ENCODE peak calls at places on chromosome 17, in nine cellular contexts. One of them, this sample, is unnamed.

GRCh38 chr17:2393954-2394749 is 6.7 kb downstream of the MNT start:
- DNase-seq in Daoy: no peak
- DNase-seq in RWPE1: no peak
- DNase-seq in neural crest cell: no peak
- DNase-seq in NCI-H2081: no peak
- DNase-seq in NCI-H2171 treated with DMSO at 0.1 percent for 48 hours: no peak
- DNase-seq in HTR-8/SVneo: no peak
- DNase-seq in stimulated activated CD8-positive, alpha-beta memory T cell treated with anti-CD3 and anti-CD28 coated beads, Interleukin-4, amount 100 ng/mL, for 4 hours: no peak
- DNase-seq in vagina: no peak
- DNase-seq in this sample: no peak

GRCh38 chr17:77470800-77471733 is 330.3 kb downstream of the SEC14L1 start:
- DNase-seq in NCI-H2081: no peak
- DNase-seq in RWPE1: no peak
- DNase-seq in HTR-8/SVneo: peak
- DNase-seq in Daoy: peak
- DNase-seq in NCI-H2171 treated with DMSO at 0.1 percent for 48 hours: peak
- DNase-seq in vagina: no peak
- DNase-seq in stimulated activated CD8-positive, alpha-beta memory T cell treated with anti-CD3 and anti-CD28 coated beads, Interleukin-4, amount 100 ng/mL, for 4 hours: no peak
- DNase-seq in neural crest cell: no peak
- DNase-seq in this sample: peak

GRCh38 chr17:51289776-51290175 is 29.4 kb downstream of the UTP18 start:
- DNase-seq in vagina: no peak
- DNase-seq in neural crest cell: no peak
- DNase-seq in RWPE1: no peak
- DNase-seq in stimulated activated CD8-positive, alpha-beta memory T cell treated with anti-CD3 and anti-CD28 coated beads, Interleukin-4, amount 100 ng/mL, for 4 hours: no peak
- DNase-seq in NCI-H2171 treated with DMSO at 0.1 percent for 48 hours: no peak
- DNase-seq in HTR-8/SVneo: no peak
- DNase-seq in NCI-H2081: no peak
- DNase-seq in Daoy: no peak
- DNase-seq in this sample: no peak

GRCh38 chr17:50657627-50658026 is 22.9 kb downstream of the ABCC3 start:
- DNase-seq in neural crest cell: no peak
- DNase-seq in HTR-8/SVneo: no peak
- DNase-seq in vagina: no peak
- DNase-seq in Daoy: no peak
- DNase-seq in stimulated activated CD8-positive, alpha-beta memory T cell treated with anti-CD3 and anti-CD28 coated beads, Interleukin-4, amount 100 ng/mL, for 4 hours: no peak
- DNase-seq in RWPE1: no peak
- DNase-seq in NCI-H2081: no peak
- DNase-seq in NCI-H2171 treated with DMSO at 0.1 percent for 48 hours: no peak
- DNase-seq in this sample: no peak

GRCh38 chr17:41534899-41535546 is 6.9 kb upstream of the KRT19 start:
- DNase-seq in HTR-8/SVneo: no peak
- DNase-seq in vagina: no peak
- DNase-seq in NCI-H2081: no peak
- DNase-seq in NCI-H2171 treated with DMSO at 0.1 percent for 48 hours: peak
- DNase-seq in stimulated activated CD8-positive, alpha-beta memory T cell treated with anti-CD3 and anti-CD28 coated beads, Interleukin-4, amount 100 ng/mL, for 4 hours: no peak
- DNase-seq in neural crest cell: no peak
- DNase-seq in Daoy: no peak
- DNase-seq in RWPE1: no peak
- DNase-seq in this sample: no peak

GRCh38 chr17:50375858-50376538 is 3.0 kb downstream of the EME1 start:
- DNase-seq in RWPE1: no peak
- DNase-seq in NCI-H2081: peak
- DNase-seq in NCI-H2171 treated with DMSO at 0.1 percent for 48 hours: peak
- DNase-seq in HTR-8/SVneo: no peak
- DNase-seq in Daoy: no peak
- DNase-seq in stimulated activated CD8-positive, alpha-beta memory T cell treated with anti-CD3 and anti-CD28 coated beads, Interleukin-4, amount 100 ng/mL, for 4 hours: no peak
- DNase-seq in neural crest cell: no peak
- DNase-seq in vagina: no peak
- DNase-seq in this sample: no peak

GRCh38 chr17:48471807-48472484 is 41.9 kb upstream of the SKAP1 start:
- DNase-seq in vagina: no peak
- DNase-seq in NCI-H2171 treated with DMSO at 0.1 percent for 48 hours: no peak
- DNase-seq in neural crest cell: no peak
- DNase-seq in HTR-8/SVneo: no peak
- DNase-seq in Daoy: no peak
- DNase-seq in RWPE1: no peak
- DNase-seq in stimulated activated CD8-positive, alpha-beta memory T cell treated with anti-CD3 and anti-CD28 coated beads, Interleukin-4, amount 100 ng/mL, for 4 hours: no peak
- DNase-seq in NCI-H2081: peak
- DNase-seq in this sample: no peak

GRCh38 chr17:28343491-28343932 is 8.0 kb downstream of the TNFAIP1 start:
- DNase-seq in NCI-H2171 treated with DMSO at 0.1 percent for 48 hours: no peak
- DNase-seq in vagina: no peak
- DNase-seq in HTR-8/SVneo: no peak
- DNase-seq in Daoy: no peak
- DNase-seq in RWPE1: no peak
- DNase-seq in stimulated activated CD8-positive, alpha-beta memory T cell treated with anti-CD3 and anti-CD28 coated beads, Interleukin-4, amount 100 ng/mL, for 4 hours: no peak
- DNase-seq in neural crest cell: no peak
- DNase-seq in NCI-H2081: no peak
- DNase-seq in this sample: no peak

GRCh38 chr17:4162366-4162765 is 19.4 kb downstream of the CYB5D2 start:
- DNase-seq in vagina: no peak
- DNase-seq in stimulated activated CD8-positive, alpha-beta memory T cell treated with anti-CD3 and anti-CD28 coated beads, Interleukin-4, amount 100 ng/mL, for 4 hours: no peak
- DNase-seq in HTR-8/SVneo: no peak
- DNase-seq in NCI-H2081: no peak
- DNase-seq in Daoy: no peak
- DNase-seq in NCI-H2171 treated with DMSO at 0.1 percent for 48 hours: no peak
- DNase-seq in RWPE1: no peak
- DNase-seq in neural crest cell: no peak
- DNase-seq in this sample: no peak

GRCh38 chr17:336110-337021 is 16.2 kb downstream of the RPH3AL start:
- DNase-seq in NCI-H2171 treated with DMSO at 0.1 percent for 48 hours: peak
- DNase-seq in RWPE1: no peak
- DNase-seq in HTR-8/SVneo: no peak
- DNase-seq in stimulated activated CD8-positive, alpha-beta memory T cell treated with anti-CD3 and anti-CD28 coated beads, Interleukin-4, amount 100 ng/mL, for 4 hours: no peak
- DNase-seq in NCI-H2081: peak
- DNase-seq in vagina: no peak
- DNase-seq in neural crest cell: no peak
- DNase-seq in Daoy: peak
- DNase-seq in this sample: peak

GRCh38 chr17:79984877-79985276 is 50.8 kb downstream of the TBC1D16 start:
- DNase-seq in NCI-H2081: no peak
- DNase-seq in HTR-8/SVneo: no peak
- DNase-seq in RWPE1: no peak
- DNase-seq in stimulated activated CD8-positive, alpha-beta memory T cell treated with anti-CD3 and anti-CD28 coated beads, Interleukin-4, amount 100 ng/mL, for 4 hours: no peak
- DNase-seq in NCI-H2171 treated with DMSO at 0.1 percent for 48 hours: no peak
- DNase-seq in neural crest cell: no peak
- DNase-seq in vagina: no peak
- DNase-seq in Daoy: no peak
- DNase-seq in this sample: no peak

GRCh38 chr17:69430488-69430887 is 16.0 kb downstream of the MAP2K6 start:
- DNase-seq in vagina: no peak
- DNase-seq in Daoy: peak
- DNase-seq in HTR-8/SVneo: no peak
- DNase-seq in NCI-H2171 treated with DMSO at 0.1 percent for 48 hours: no peak
- DNase-seq in stimulated activated CD8-positive, alpha-beta memory T cell treated with anti-CD3 and anti-CD28 coated beads, Interleukin-4, amount 100 ng/mL, for 4 hours: no peak
- DNase-seq in neural crest cell: no peak
- DNase-seq in RWPE1: peak
- DNase-seq in NCI-H2081: no peak
- DNase-seq in this sample: no peak

GRCh38 chr17:45302649-45303173 is 14.1 kb downstream of the MAP3K14 start:
- DNase-seq in stimulated activated CD8-positive, alpha-beta memory T cell treated with anti-CD3 and anti-CD28 coated beads, Interleukin-4, amount 100 ng/mL, for 4 hours: no peak
- DNase-seq in NCI-H2171 treated with DMSO at 0.1 percent for 48 hours: no peak
- DNase-seq in neural crest cell: no peak
- DNase-seq in Daoy: peak
- DNase-seq in vagina: no peak
- DNase-seq in NCI-H2081: no peak
- DNase-seq in HTR-8/SVneo: peak
- DNase-seq in RWPE1: no peak
- DNase-seq in this sample: no peak

GRCh38 chr17:40542562-40543411 is 22.5 kb downstream of the CCR7 start:
- DNase-seq in Daoy: peak
- DNase-seq in RWPE1: peak
- DNase-seq in NCI-H2171 treated with DMSO at 0.1 percent for 48 hours: no peak
- DNase-seq in stimulated activated CD8-positive, alpha-beta memory T cell treated with anti-CD3 and anti-CD28 coated beads, Interleukin-4, amount 100 ng/mL, for 4 hours: no peak
- DNase-seq in NCI-H2081: no peak
- DNase-seq in HTR-8/SVneo: peak
- DNase-seq in neural crest cell: no peak
- DNase-seq in vagina: no peak
- DNase-seq in this sample: peak

GRCh38 chr17:9306086-9306485 is 269.5 kb downstream of the STX8 start:
- DNase-seq in Daoy: no peak
- DNase-seq in vagina: no peak
- DNase-seq in NCI-H2081: no peak
- DNase-seq in NCI-H2171 treated with DMSO at 0.1 percent for 48 hours: no peak
- DNase-seq in stimulated activated CD8-positive, alpha-beta memory T cell treated with anti-CD3 and anti-CD28 coated beads, Interleukin-4, amount 100 ng/mL, for 4 hours: no peak
- DNase-seq in RWPE1: no peak
- DNase-seq in HTR-8/SVneo: no peak
- DNase-seq in neural crest cell: no peak
- DNase-seq in this sample: no peak

GRCh38 chr17:47844230-47844629 is 3.2 kb upstream of the SCRN2 start:
- DNase-seq in vagina: no peak
- DNase-seq in neural crest cell: no peak
- DNase-seq in NCI-H2081: peak
- DNase-seq in Daoy: no peak
- DNase-seq in NCI-H2171 treated with DMSO at 0.1 percent for 48 hours: no peak
- DNase-seq in stimulated activated CD8-positive, alpha-beta memory T cell treated with anti-CD3 and anti-CD28 coated beads, Interleukin-4, amount 100 ng/mL, for 4 hours: no peak
- DNase-seq in RWPE1: no peak
- DNase-seq in HTR-8/SVneo: no peak
- DNase-seq in this sample: no peak

GRCh38 chr17:54982399-54982798 is 13.8 kb downstream of the STXBP4 start:
- DNase-seq in NCI-H2171 treated with DMSO at 0.1 percent for 48 hours: no peak
- DNase-seq in HTR-8/SVneo: no peak
- DNase-seq in vagina: no peak
- DNase-seq in RWPE1: no peak
- DNase-seq in stimulated activated CD8-positive, alpha-beta memory T cell treated with anti-CD3 and anti-CD28 coated beads, Interleukin-4, amount 100 ng/mL, for 4 hours: no peak
- DNase-seq in NCI-H2081: no peak
- DNase-seq in Daoy: no peak
- DNase-seq in neural crest cell: no peak
- DNase-seq in this sample: no peak

GRCh38 chr17:78862073-78863023 is 21.7 kb upstream of the USP36 start:
- DNase-seq in NCI-H2081: peak
- DNase-seq in stimulated activated CD8-positive, alpha-beta memory T cell treated with anti-CD3 and anti-CD28 coated beads, Interleukin-4, amount 100 ng/mL, for 4 hours: no peak
- DNase-seq in Daoy: peak
- DNase-seq in NCI-H2171 treated with DMSO at 0.1 percent for 48 hours: no peak
- DNase-seq in neural crest cell: no peak
- DNase-seq in RWPE1: peak
- DNase-seq in vagina: no peak
- DNase-seq in HTR-8/SVneo: peak
- DNase-seq in this sample: peak

GRCh38 chr17:69578385-69578936 is 164.0 kb downstream of the MAP2K6 start:
- DNase-seq in HTR-8/SVneo: no peak
- DNase-seq in Daoy: no peak
- DNase-seq in NCI-H2171 treated with DMSO at 0.1 percent for 48 hours: no peak
- DNase-seq in RWPE1: no peak
- DNase-seq in stimulated activated CD8-positive, alpha-beta memory T cell treated with anti-CD3 and anti-CD28 coated beads, Interleukin-4, amount 100 ng/mL, for 4 hours: no peak
- DNase-seq in neural crest cell: no peak
- DNase-seq in NCI-H2081: no peak
- DNase-seq in vagina: no peak
- DNase-seq in this sample: no peak

GRCh38 chr17:48600244-48601098 is 4.3 kb downstream of the HOXB6 start:
- DNase-seq in neural crest cell: no peak
- DNase-seq in vagina: no peak
- DNase-seq in RWPE1: no peak
- DNase-seq in HTR-8/SVneo: no peak
- DNase-seq in NCI-H2081: no peak
- DNase-seq in NCI-H2171 treated with DMSO at 0.1 percent for 48 hours: no peak
- DNase-seq in stimulated activated CD8-positive, alpha-beta memory T cell treated with anti-CD3 and anti-CD28 coated beads, Interleukin-4, amount 100 ng/mL, for 4 hours: no peak
- DNase-seq in Daoy: no peak
- DNase-seq in this sample: no peak

GRCh38 chr17:82872591-82873520 is 33.0 kb upstream of the ZNF750 start:
- DNase-seq in vagina: no peak
- DNase-seq in RWPE1: no peak
- DNase-seq in NCI-H2081: no peak
- DNase-seq in Daoy: no peak
- DNase-seq in neural crest cell: no peak
- DNase-seq in NCI-H2171 treated with DMSO at 0.1 percent for 48 hours: no peak
- DNase-seq in stimulated activated CD8-positive, alpha-beta memory T cell treated with anti-CD3 and anti-CD28 coated beads, Interleukin-4, amount 100 ng/mL, for 4 hours: no peak
- DNase-seq in HTR-8/SVneo: no peak
- DNase-seq in this sample: peak

GRCh38 chr17:32631341-32632109 is 144.7 kb downstream of the CDK5R1 start:
- DNase-seq in RWPE1: no peak
- DNase-seq in vagina: no peak
- DNase-seq in NCI-H2081: no peak
- DNase-seq in HTR-8/SVneo: no peak
- DNase-seq in neural crest cell: no peak
- DNase-seq in stimulated activated CD8-positive, alpha-beta memory T cell treated with anti-CD3 and anti-CD28 coated beads, Interleukin-4, amount 100 ng/mL, for 4 hours: no peak
- DNase-seq in NCI-H2171 treated with DMSO at 0.1 percent for 48 hours: no peak
- DNase-seq in Daoy: no peak
- DNase-seq in this sample: no peak

GRCh38 chr17:70871180-70871818 is 702.0 kb downstream of the KCNJ2 start:
- DNase-seq in HTR-8/SVneo: no peak
- DNase-seq in neural crest cell: no peak
- DNase-seq in Daoy: no peak
- DNase-seq in NCI-H2081: no peak
- DNase-seq in NCI-H2171 treated with DMSO at 0.1 percent for 48 hours: peak
- DNase-seq in stimulated activated CD8-positive, alpha-beta memory T cell treated with anti-CD3 and anti-CD28 coated beads, Interleukin-4, amount 100 ng/mL, for 4 hours: no peak
- DNase-seq in vagina: no peak
- DNase-seq in RWPE1: no peak
- DNase-seq in this sample: no peak

GRCh38 chr17:31907342-31907975 is 6.0 kb upstream of the UTP6 start:
- DNase-seq in NCI-H2171 treated with DMSO at 0.1 percent for 48 hours: peak
- DNase-seq in Daoy: peak
- DNase-seq in neural crest cell: no peak
- DNase-seq in HTR-8/SVneo: no peak
- DNase-seq in RWPE1: no peak
- DNase-seq in NCI-H2081: peak
- DNase-seq in vagina: no peak
- DNase-seq in stimulated activated CD8-positive, alpha-beta memory T cell treated with anti-CD3 and anti-CD28 coated beads, Interleukin-4, amount 100 ng/mL, for 4 hours: no peak
- DNase-seq in this sample: peak

GRCh38 chr17:51260960-51261958 is 913 bp downstream of the UTP18 start:
- DNase-seq in Daoy: peak
- DNase-seq in stimulated activated CD8-positive, alpha-beta memory T cell treated with anti-CD3 and anti-CD28 coated beads, Interleukin-4, amount 100 ng/mL, for 4 hours: peak
- DNase-seq in NCI-H2171 treated with DMSO at 0.1 percent for 48 hours: peak
- DNase-seq in RWPE1: peak
- DNase-seq in vagina: no peak
- DNase-seq in neural crest cell: peak
- DNase-seq in HTR-8/SVneo: peak
- DNase-seq in NCI-H2081: peak
- DNase-seq in this sample: peak

This sample was measured in SJCRH30.